ENCODE peak calls at places on chromosomes 13 and 19, in eight cellular contexts. G, O, K, I, N, Q, V and W are unnamed samples.

GRCh38 chr13:81184556-81185265 is 843.8 kb upstream of the SPRY2 start:
- DNase-seq in I (no peak), N (peak; percentile 58), Q (no peak), G (no peak), O (no peak), K (no peak), V (no peak), W (no peak)

GRCh38 chr19:51324082-51324481 is 12.6 kb downstream of the IGLON5 start:
- DNase-seq in Q (no peak), N (no peak), I (no peak), K (no peak), V (no peak), G (no peak), O (no peak), W (no peak)

GRCh38 chr13:79309690-79310089 is 96.4 kb downstream of the RBM26 start:
- DNase-seq in N (no peak), G (no peak), O (no peak), V (no peak), K (no peak), I (no peak), Q (no peak), W (no peak)

GRCh38 chr13:33927315-33927714 is 109.4 kb downstream of the RFC3 start:
- DNase-seq in N (peak; percentile 35), V (no peak), G (no peak), O (no peak), K (no peak), I (no peak), Q (no peak), W (no peak)

GRCh38 chr19:47848871-47849473 is 10.1 kb upstream of the TPRX2 start:
- DNase-seq in I (peak; percentile 20), V (no peak), N (peak; percentile 39), O (no peak), Q (peak; percentile 64), K (no peak), G (peak; percentile 96), W (peak; percentile 98)

GRCh38 chr19:58227964-58228583 is 640 bp upstream of the ZNF544 start:
- DNase-seq in N (no peak), K (no peak), G (peak; percentile 7), Q (no peak), V (no peak), O (no peak), I (no peak), W (peak; percentile 24)

GRCh38 chr19:5231857-5232503 is 108.6 kb downstream of the PTPRS start:
- DNase-seq in I (no peak), N (no peak), G (no peak), V (no peak), K (no peak), O (no peak), Q (no peak), W (no peak)

GRCh38 chr19:11008111-11008510 is 47.3 kb downstream of the SMARCA4 start:
- DNase-seq in Q (no peak), N (no peak), V (no peak), O (no peak), I (no peak), K (no peak), G (no peak), W (no peak)

GRCh38 chr19:49106648-49107135 is 7.5 kb upstream of the LIN7B start:
- DNase-seq in K (peak; percentile 45), O (no peak), G (peak; percentile 76), N (peak; percentile 42), V (no peak), I (peak; percentile 60), Q (peak; percentile 68), W (peak; percentile 76)

GRCh38 chr19:49333426-49334288 is 1.5 kb upstream of the CD37 start:
- DNase-seq in G (no peak), Q (no peak), O (no peak), N (no peak), K (no peak), V (no peak), I (peak; percentile 53), W (no peak)

GRCh38 chr13:114282143-114282685 is 813 bp downstream of the UPF3A start:
- DNase-seq in K (peak; percentile 83), Q (peak; percentile 42), G (peak; percentile 72), N (peak; percentile 43), V (no peak), I (peak; percentile 7), O (peak; percentile 9), W (peak; percentile 58)

GRCh38 chr13:40187324-40187795 is 479.1 kb downstream of the FOXO1 start:
- DNase-seq in V (no peak), O (no peak), G (no peak), K (no peak), N (no peak), Q (no peak), I (no peak), W (no peak)

GRCh38 chr19:40599331-40600085 is 1.7 kb upstream of the LTBP4 start:
- DNase-seq in N (no peak), I (no peak), V (no peak), K (no peak), O (no peak), G (peak; percentile 28), Q (no peak), W (no peak)

GRCh38 chr19:682678-683320 is 6.6 kb downstream of the FSTL3 start:
- DNase-seq in K (no peak), N (no peak), O (no peak), Q (no peak), I (no peak), V (no peak), G (no peak), W (no peak)

GRCh38 chr13:113562866-113563265 is 21.7 kb upstream of the TFDP1 start:
- DNase-seq in Q (no peak), G (no peak), I (no peak), V (no peak), N (no peak), O (no peak), K (no peak), W (no peak)

GRCh38 chr13:56134524-56134923 is 1006.2 kb upstream of the PRR20A start:
- DNase-seq in G (no peak), K (no peak), V (no peak), N (no peak), O (no peak), Q (no peak), I (no peak), W (no peak)

GRCh38 chr13:113110048-113110851 is 4.7 kb downstream of the F7 start:
- DNase-seq in I (no peak), N (no peak), O (no peak), V (no peak), K (no peak), Q (no peak), G (no peak), W (no peak)

GRCh38 chr13:40798380-40798779 is 9.0 kb downstream of the SLC25A15 start:
- DNase-seq in I (no peak), K (no peak), N (no peak), Q (no peak), O (no peak), G (no peak), V (peak; percentile 19), W (no peak)

GRCh38 chr13:92849381-92849780 is 377.2 kb upstream of the GPC6 start:
- DNase-seq in I (no peak), V (no peak), G (no peak), K (no peak), Q (no peak), N (no peak), O (no peak), W (no peak)

GRCh38 chr19:55348317-55349034 is 6.0 kb downstream of the COX6B2 start:
- DNase-seq in I (no peak), N (no peak), G (peak; percentile 63), Q (no peak), K (no peak), V (no peak), O (no peak), W (peak; percentile 47)